ENCODE peak calls at places on chromosomes 11 and 22, in nine cellular contexts. W is neural progenitor cell; D is AG20443; V is AG10803; O is NCI-H1105; J is iPS-NIHi11; G is stimulated activated CD8-positive, alpha-beta memory T cell treated with anti-CD3 and anti-CD28 coated beads, Interleukin-15, amount 100 ng/mL, for 4 hours; Q is activated CD4-positive, alpha-beta T cell treated with anti-CD3 and anti-CD28 coated beads, Interleukin-2, amount 50 U/mL, for 1 hour; H is astrocyte. N is an unnamed sample.
A peak's percentile ranks its signal among the peaks of the same experiment; 100 is the strongest.

GRCh38 chr11:12207384-12208150 is 97.2 kb downstream of the MICAL2 start:
- DNase-seq in G (no peak), H (peak; percentile 85), D (peak; percentile 53), Q (no peak), O (no peak), V (peak; percentile 35), W (no peak), J (no peak), N (no peak)

GRCh38 chr11:12276356-12276755 is 101.0 kb upstream of the PARVA start:
- DNase-seq in G (no peak), Q (no peak), W (no peak), V (no peak), J (no peak), H (no peak), O (peak; percentile 94), D (no peak), N (no peak)

GRCh38 chr11:9004310-9004945 is 627 bp upstream of the NRIP3 start:
- DNase-seq in V (no peak), O (peak; percentile 22), D (no peak), H (no peak), W (peak; percentile 74), Q (peak; percentile 11), G (no peak), J (peak; percentile 78), N (no peak)

GRCh38 chr11:46330154-46330886 is 16.9 kb upstream of the DGKZ start:
- DNase-seq in G (no peak), Q (no peak), J (no peak), O (peak; percentile 49), D (no peak), V (no peak), H (no peak), W (peak; percentile 43), N (no peak)

GRCh38 chr11:70806461-70807194 is 408.3 kb downstream of the CTTN start:
- DNase-seq in D (no peak), H (no peak), O (no peak), W (no peak), J (no peak), G (no peak), V (no peak), Q (no peak), N (no peak)

GRCh38 chr11:127496165-127496564 is 495.6 kb upstream of the KIRREL3 start:
- DNase-seq in D (no peak), V (no peak), O (no peak), G (no peak), J (no peak), H (no peak), W (no peak), Q (no peak), N (no peak)

GRCh38 chr11:14619580-14619979 is 24.0 kb upstream of the PDE3B start:
- DNase-seq in V (no peak), H (no peak), O (no peak), Q (no peak), J (no peak), D (no peak), W (no peak), G (no peak), N (no peak)

GRCh38 chr11:7457211-7457610 is 28.1 kb upstream of the OLFML1 start:
- DNase-seq in Q (no peak), D (peak; percentile 67), W (no peak), J (no peak), H (peak; percentile 1), G (no peak), O (no peak), V (peak; percentile 33), N (no peak)

GRCh38 chr11:2685566-2686359 is 14.0 kb downstream of the KCNQ1OT1 start:
- DNase-seq in J (no peak), Q (no peak), H (no peak), V (no peak), W (no peak), G (no peak), D (no peak), O (no peak), N (no peak)

GRCh38 chr11:78230161-78230877 is 41.6 kb downstream of the USP35 start:
- DNase-seq in J (no peak), D (no peak), W (no peak), Q (no peak), O (peak; percentile 14), H (no peak), G (no peak), V (no peak), N (no peak)

GRCh38 chr11:69985331-69985653 is 92.8 kb upstream of the ANO1 start:
- DNase-seq in G (no peak), D (no peak), J (no peak), V (no peak), W (no peak), H (no peak), Q (no peak), O (no peak), N (no peak)

GRCh38 chr11:124900464-124900863 is 2.8 kb upstream of the ROBO4 start:
- DNase-seq in W (no peak), J (no peak), H (peak; percentile 83), V (peak; percentile 90), Q (no peak), G (no peak), D (peak; percentile 92), O (no peak), N (no peak)

GRCh38 chr22:30902496-30903357 is 65.8 kb downstream of the MORC2 start:
- DNase-seq in J (no peak), H (no peak), O (no peak), D (no peak), Q (no peak), W (no peak), V (no peak), G (no peak), N (no peak)

GRCh38 chr11:93740031-93740801 is 1.1 kb downstream of the TAF1D start:
- DNase-seq in H (peak; percentile 48), G (no peak), O (no peak), Q (peak; percentile 23), D (peak; percentile 29), J (no peak), W (peak; percentile 23), V (peak; percentile 67), N (no peak)

GRCh38 chr11:134124660-134125451 is 56.0 kb downstream of the JAM3 start:
- DNase-seq in Q (no peak), J (peak; percentile 65), H (peak; percentile 64), W (peak; percentile 89), D (peak; percentile 50), O (peak; percentile 54), V (peak; percentile 36), G (no peak), N (no peak)

GRCh38 chr11:124793466-124794278 is 6.5 kb downstream of the MSANTD2 start:
- DNase-seq in O (peak; percentile 52), D (peak; percentile 61), V (peak; percentile 51), W (peak; percentile 74), H (peak; percentile 18), J (peak; percentile 49), Q (no peak), G (no peak), N (no peak)

GRCh38 chr11:115924744-115925567 is 420.7 kb upstream of the CADM1 start:
- DNase-seq in O (no peak), D (no peak), W (no peak), Q (no peak), H (peak; percentile 89), J (no peak), V (no peak), G (no peak), N (no peak)

GRCh38 chr11:15523576-15523975 is 408.9 kb downstream of the INSC start:
- DNase-seq in V (no peak), Q (no peak), H (no peak), O (no peak), G (no peak), W (no peak), D (no peak), J (no peak), N (no peak)

GRCh38 chr11:65640483-65641207 is 2.7 kb downstream of the SIPA1 start:
- DNase-seq in D (no peak), Q (no peak), V (no peak), J (no peak), W (no peak), O (no peak), G (no peak), H (no peak), N (no peak)

GRCh38 chr22:37276771-37277170 is 5.5 kb upstream of the CYTH4 start:
- DNase-seq in G (no peak), H (no peak), W (no peak), V (no peak), D (peak; percentile 52), J (no peak), Q (no peak), O (no peak), N (no peak)

GRCh38 chr22:45007247-45007945 is 2.4 kb downstream of the PHF21B start:
- DNase-seq in Q (no peak), V (no peak), H (peak; percentile 27), W (peak; percentile 96), J (peak; percentile 87), D (peak; percentile 58), O (peak; percentile 69), G (no peak), N (no peak)

GRCh38 chr11:798093-798713 is at the start of gene SLC25A22:
- DNase-seq in J (peak; percentile 99), V (peak; percentile 62), W (peak; percentile 93), G (peak; percentile 75), H (peak; percentile 48), D (peak; percentile 94), Q (peak; percentile 80), O (peak; percentile 75), N (no peak)

GRCh38 chr11:68658661-68659060 is 25.7 kb upstream of the GAL start:
- DNase-seq in Q (no peak), G (no peak), V (no peak), D (no peak), H (peak; percentile 16), W (no peak), J (no peak), O (no peak), N (no peak)

GRCh38 chr11:113773092-113773415 is 438 bp downstream of the ZW10 start:
- DNase-seq in Q (no peak), J (peak; percentile 37), G (no peak), H (peak; percentile 37), O (no peak), W (peak; percentile 44), V (peak; percentile 28), D (peak; percentile 49), N (no peak)

GRCh38 chr11:706439-706956 is 467 bp downstream of the EPS8L2 start:
- DNase-seq in H (peak; percentile 22), D (peak; percentile 80), J (no peak), Q (no peak), W (no peak), O (no peak), V (peak; percentile 43), G (no peak), N (no peak)

GRCh38 chr11:102513869-102514268 is 16.7 kb downstream of the MMP7 start:
- DNase-seq in V (peak; percentile 51), Q (no peak), W (no peak), D (peak; percentile 20), O (no peak), G (no peak), H (no peak), J (no peak), N (no peak)

GRCh38 chr22:50718352-50718709 is 19.7 kb upstream of the ACR start:
- DNase-seq in V (no peak), J (no peak), D (no peak), G (no peak), H (no peak), O (no peak), W (no peak), Q (no peak), N (no peak)

GRCh38 chr11:134727636-134728035 is 315.6 kb upstream of the B3GAT1 start:
- DNase-seq in G (no peak), W (no peak), J (no peak), O (no peak), H (no peak), D (no peak), Q (no peak), V (no peak), N (no peak)

GRCh38 chr11:57729479-57729878 is 11.8 kb upstream of the SELENOH start:
- DNase-seq in W (no peak), H (no peak), Q (no peak), O (no peak), J (no peak), D (no peak), G (no peak), V (no peak), N (no peak)

GRCh38 chr22:48717883-48718817 is 1109.5 kb downstream of the BRD1 start:
- DNase-seq in J (no peak), V (no peak), W (no peak), O (no peak), H (no peak), D (no peak), G (no peak), Q (no peak), N (no peak)

GRCh38 chr22:26536056-26536761 is 23.9 kb upstream of the TFIP11 start:
- DNase-seq in Q (no peak), H (no peak), D (no peak), G (no peak), V (no peak), J (no peak), O (no peak), W (no peak), N (no peak)

N was measured in iPS DF 6.9.